ENCODE peak calls at places on chromosomes 3 and 15, in six cellular contexts. K, Y, S, Q, L and J are unnamed samples. For H3K36me3, the result is how much of the 10 kb centered on the place peaks cover.

GRCh38 chr3:115498421-115498820 is 124.9 kb upstream of the GAP43 start:
- DNase-seq in Y (no peak), L (no peak), K (no peak), S (no peak), Q (no peak), J (no peak)

GRCh38 chr3:113575191-113575590 is 42.8 kb downstream of the SIDT1 start:
- DNase-seq in Q (no peak), S (no peak), Y (no peak), L (no peak), K (no peak), J (no peak)

GRCh38 chr3:127597020-127597771 is 1.0 kb upstream of the MCM2 start:
- DNase-seq in K (no peak), Q (no peak), Y (peak), L (no peak), S (no peak), J (no peak)

GRCh38 chr15:74228723-74229081 is 7.4 kb upstream of the CCDC33 start:
- DNase-seq in L (no peak), Q (no peak), K (peak), Y (no peak), S (no peak), J (peak)

GRCh38 chr3:38515367-38515766 is 19.2 kb downstream of the EXOG start:
- DNase-seq in Y (no peak), L (no peak), K (no peak), Q (no peak), S (peak), J (no peak)

GRCh38 chr3:112765531-112765930 is 81.1 kb downstream of the CD200R1L start:
- DNase-seq in K (no peak), S (no peak), Y (no peak), Q (no peak), L (no peak), J (no peak)

GRCh38 chr15:79811406-79812405 is 85.1 kb downstream of the MTHFS start:
- DNase-seq in L (no peak), K (peak), S (no peak), Y (no peak), Q (peak), J (peak)

GRCh38 chr15:85485956-85486567 is 105.7 kb downstream of the AKAP13 start:
- DNase-seq in L (no peak), S (no peak), K (peak), Q (no peak), Y (peak), J (peak)

GRCh38 chr3:31695280-31696008 is 162.7 kb downstream of the STT3B start:
- DNase-seq in S (no peak), Y (peak), L (no peak), Q (no peak), K (no peak), J (no peak)

GRCh38 chr3:72143970-72144717 is 359.2 kb upstream of the PROK2 start:
- DNase-seq in Y (no peak), K (no peak), S (no peak), L (no peak), Q (no peak), J (no peak)

GRCh38 chr15:66617137-66618090 is 51.6 kb upstream of the LCTL start:
- DNase-seq in K (peak), Q (peak), Y (no peak), L (no peak), S (peak), J (peak)

GRCh38 chr3:69869021-69869420 is 129.8 kb downstream of the MITF start:
- DNase-seq in L (no peak), Y (no peak), K (no peak), Q (no peak), S (no peak), J (no peak)

GRCh38 chr15:87038404-87038803 is 958.7 kb downstream of the AGBL1 start:
- DNase-seq in Y (no peak), S (no peak), Q (no peak), L (no peak), K (no peak), J (no peak)

GRCh38 chr15:71532994-71533393 is 277.4 kb upstream of the NR2E3 start:
- DNase-seq in L (no peak), K (no peak), Y (peak), S (no peak), Q (no peak), J (no peak)

GRCh38 chr15:68214838-68215234 is 9.7 kb upstream of the CALML4 start:
- DNase-seq in Y (no peak), S (peak), K (no peak), L (no peak), Q (no peak), J (no peak)

GRCh38 chr3:101673953-101674352 is 3.0 kb downstream of the ZBTB11 start:
- DNase-seq in Q (no peak), K (no peak), S (no peak), Y (peak), L (no peak), J (no peak)

GRCh38 chr3:111714305-111714704 is 119.2 kb upstream of the ZBED2 start:
- DNase-seq in S (no peak), Y (no peak), Q (no peak), L (no peak), K (peak), J (no peak)

GRCh38 chr15:34851751-34852150 is 56.4 kb upstream of the ACTC1 start:
- DNase-seq in Y (no peak), K (no peak), L (no peak), S (no peak), Q (no peak), J (no peak)

GRCh38 chr15:86439614-86440013 is 359.9 kb downstream of the AGBL1 start:
- DNase-seq in Q (no peak), Y (no peak), K (no peak), S (no peak), L (no peak), J (no peak)

DNA sequence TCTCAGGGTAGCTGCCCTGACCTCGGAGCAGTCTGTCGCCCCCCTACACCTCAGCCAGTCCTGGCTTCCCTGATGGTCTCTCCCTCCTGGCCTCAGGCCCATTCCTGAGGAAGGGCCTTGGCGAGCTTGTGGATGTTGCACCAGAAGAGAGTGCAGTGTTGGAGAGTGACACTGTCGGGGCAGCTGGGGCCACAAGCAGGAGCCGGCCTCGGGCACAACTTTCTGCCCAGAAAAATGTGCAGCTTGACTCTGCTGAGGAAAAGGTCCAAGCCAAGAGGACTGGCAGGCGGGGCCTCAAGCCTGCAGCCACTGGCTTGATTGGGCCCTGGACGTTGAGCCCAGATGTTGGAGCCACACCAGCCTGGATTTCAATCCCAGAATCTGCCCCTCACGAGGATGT is 12.8 kb downstream of the HEMK1 start:
- DNase-seq in K (no peak), Q (no peak), Y (no peak), S (no peak), L (no peak), J (no peak)
- H3K36me3 ChIP-seq in K (under half), Q (under half), Y (half or more), S (half or more), L (under half), J (under half)

DNA sequence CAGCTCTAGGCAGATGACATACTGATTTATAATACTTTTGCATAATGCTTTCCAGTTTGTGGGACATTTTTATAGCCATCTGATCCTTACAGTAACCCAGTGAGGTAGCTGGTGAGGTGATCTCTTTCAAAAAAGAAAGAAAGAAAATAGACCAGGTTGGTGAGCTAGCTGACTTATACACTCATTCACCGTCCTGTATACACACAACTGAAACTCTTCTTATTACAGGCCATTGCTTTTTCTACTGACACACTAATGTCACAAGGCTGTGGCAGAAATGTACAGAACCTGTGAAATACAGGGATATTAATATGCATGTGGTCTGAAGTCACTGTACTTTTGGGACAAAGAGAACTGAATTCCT is 150.2 kb upstream of the BHLHE40 start:
- DNase-seq in L (no peak), S (no peak), Q (no peak), Y (no peak), K (no peak), J (no peak)
- H3K27ac ChIP-seq in L (no peak), S (no peak), Q (peak), Y (peak), K (no peak), J (peak)

GRCh38 chr3:14439501-14440167 is 37.2 kb downstream of the SLC6A6 start:
- DNase-seq in L (no peak), Q (peak), K (peak), Y (peak), S (peak), J (peak)
- TF ChIP-seq CTCF in L (no peak), Q (no peak), K (no peak), Y (no peak), S (no peak), J (no peak)

GRCh38 chr3:178593786-178594185 is 57.5 kb downstream of the KCNMB2 start:
- DNase-seq in K (no peak), L (no peak), S (no peak), Y (no peak), Q (no peak), J (no peak)
- H3K36me3 ChIP-seq in K (under half), L (under half), S (under half), Y (under half), Q (under half), J (under half)